ENCODE peak calls at places on chromosome 4, in six cellular contexts. One of them, this sample, is unnamed.

GRCh38 chr4:101349346-101350064 is 2.2 kb upstream of the PPP3CA start:
- DNase-seq in suprapubic skin: no peak
- DNase-seq in stromal cell of bone marrow: peak; percentile 14
- DNase-seq in keratinocyte: peak; percentile 75
- DNase-seq in NCI-H1092: peak; percentile 75
- DNase-seq in activated CD4-positive, alpha-beta T cell treated with anti-CD3 and anti-CD28 coated beads for 1 hour: no peak
- DNase-seq in this sample: no peak

GRCh38 chr4:3659131-3659530 is 107.1 kb upstream of the ADRA2C start:
- DNase-seq in suprapubic skin: no peak
- DNase-seq in stromal cell of bone marrow: no peak
- DNase-seq in keratinocyte: no peak
- DNase-seq in NCI-H1092: no peak
- DNase-seq in activated CD4-positive, alpha-beta T cell treated with anti-CD3 and anti-CD28 coated beads for 1 hour: no peak
- DNase-seq in this sample: no peak

GRCh38 chr4:126899382-126899801 is 733.4 kb upstream of the INTU start:
- DNase-seq in suprapubic skin: no peak
- DNase-seq in stromal cell of bone marrow: peak; percentile 81
- DNase-seq in keratinocyte: peak; percentile 11
- DNase-seq in NCI-H1092: no peak
- DNase-seq in activated CD4-positive, alpha-beta T cell treated with anti-CD3 and anti-CD28 coated beads for 1 hour: no peak
- DNase-seq in this sample: no peak

GRCh38 chr4:130028552-130028951 is 932.6 kb downstream of the C4orf33 start:
- DNase-seq in suprapubic skin: no peak
- DNase-seq in stromal cell of bone marrow: no peak
- DNase-seq in keratinocyte: no peak
- DNase-seq in NCI-H1092: no peak
- DNase-seq in activated CD4-positive, alpha-beta T cell treated with anti-CD3 and anti-CD28 coated beads for 1 hour: no peak
- DNase-seq in this sample: no peak

GRCh38 chr4:112563431-112564200 is 47.6 kb upstream of the NEUROG2 start:
- DNase-seq in suprapubic skin: no peak
- DNase-seq in stromal cell of bone marrow: no peak
- DNase-seq in keratinocyte: no peak
- DNase-seq in NCI-H1092: no peak
- DNase-seq in activated CD4-positive, alpha-beta T cell treated with anti-CD3 and anti-CD28 coated beads for 1 hour: no peak
- DNase-seq in this sample: no peak

GRCh38 chr4:7104366-7105031 is 36.6 kb upstream of the GRPEL1 start:
- DNase-seq in suprapubic skin: no peak
- DNase-seq in stromal cell of bone marrow: no peak
- DNase-seq in keratinocyte: no peak
- DNase-seq in NCI-H1092: no peak
- DNase-seq in activated CD4-positive, alpha-beta T cell treated with anti-CD3 and anti-CD28 coated beads for 1 hour: no peak
- DNase-seq in this sample: no peak

GRCh38 chr4:96035727-96036126 is 195.8 kb downstream of the PDHA2 start:
- DNase-seq in suprapubic skin: no peak
- DNase-seq in stromal cell of bone marrow: no peak
- DNase-seq in keratinocyte: no peak
- DNase-seq in NCI-H1092: peak; percentile 9
- DNase-seq in activated CD4-positive, alpha-beta T cell treated with anti-CD3 and anti-CD28 coated beads for 1 hour: no peak
- DNase-seq in this sample: no peak

GRCh38 chr4:45004847-45005565 is 278.6 kb upstream of the GNPDA2 start:
- DNase-seq in suprapubic skin: no peak
- DNase-seq in stromal cell of bone marrow: no peak
- DNase-seq in keratinocyte: no peak
- DNase-seq in NCI-H1092: no peak
- DNase-seq in activated CD4-positive, alpha-beta T cell treated with anti-CD3 and anti-CD28 coated beads for 1 hour: no peak
- DNase-seq in this sample: no peak

GRCh38 chr4:163701915-163702314 is 207.4 kb downstream of the TMA16 start:
- DNase-seq in suprapubic skin: no peak
- DNase-seq in stromal cell of bone marrow: no peak
- DNase-seq in keratinocyte: no peak
- DNase-seq in NCI-H1092: no peak
- DNase-seq in activated CD4-positive, alpha-beta T cell treated with anti-CD3 and anti-CD28 coated beads for 1 hour: no peak
- DNase-seq in this sample: no peak

GRCh38 chr4:54484361-54484760 is 173.4 kb upstream of the KIT start:
- DNase-seq in suprapubic skin: no peak
- DNase-seq in stromal cell of bone marrow: no peak
- DNase-seq in keratinocyte: peak; percentile 97
- DNase-seq in NCI-H1092: no peak
- DNase-seq in activated CD4-positive, alpha-beta T cell treated with anti-CD3 and anti-CD28 coated beads for 1 hour: no peak
- DNase-seq in this sample: no peak

GRCh38 chr4:158253350-158253980 is 43.2 kb downstream of the TMEM144 start:
- DNase-seq in suprapubic skin: no peak
- DNase-seq in stromal cell of bone marrow: peak; percentile 59
- DNase-seq in keratinocyte: no peak
- DNase-seq in NCI-H1092: peak; percentile 47
- DNase-seq in activated CD4-positive, alpha-beta T cell treated with anti-CD3 and anti-CD28 coated beads for 1 hour: no peak
- DNase-seq in this sample: peak; percentile 21

GRCh38 chr4:152997771-152998487 is 61.8 kb downstream of the FHDC1 start:
- DNase-seq in suprapubic skin: no peak
- DNase-seq in stromal cell of bone marrow: no peak
- DNase-seq in keratinocyte: peak; percentile 89
- DNase-seq in NCI-H1092: no peak
- DNase-seq in activated CD4-positive, alpha-beta T cell treated with anti-CD3 and anti-CD28 coated beads for 1 hour: no peak
- DNase-seq in this sample: no peak

GRCh38 chr4:55613621-55614020 is 21.6 kb upstream of the PDCL2 start:
- DNase-seq in suprapubic skin: no peak
- DNase-seq in stromal cell of bone marrow: no peak
- DNase-seq in keratinocyte: no peak
- DNase-seq in NCI-H1092: no peak
- DNase-seq in activated CD4-positive, alpha-beta T cell treated with anti-CD3 and anti-CD28 coated beads for 1 hour: no peak
- DNase-seq in this sample: no peak

GRCh38 chr4:32589853-32590252 is 1869.7 kb downstream of the PCDH7 start:
- DNase-seq in suprapubic skin: no peak
- DNase-seq in stromal cell of bone marrow: no peak
- DNase-seq in keratinocyte: no peak
- DNase-seq in NCI-H1092: no peak
- DNase-seq in activated CD4-positive, alpha-beta T cell treated with anti-CD3 and anti-CD28 coated beads for 1 hour: no peak
- DNase-seq in this sample: no peak

GRCh38 chr4:6273661-6273990 is 4.0 kb downstream of the WFS1 start:
- DNase-seq in suprapubic skin: no peak
- DNase-seq in stromal cell of bone marrow: no peak
- DNase-seq in keratinocyte: no peak
- DNase-seq in NCI-H1092: no peak
- DNase-seq in activated CD4-positive, alpha-beta T cell treated with anti-CD3 and anti-CD28 coated beads for 1 hour: no peak
- DNase-seq in this sample: no peak

GRCh38 chr4:6873291-6873690 is 36.3 kb upstream of the TBC1D14 start:
- DNase-seq in suprapubic skin: no peak
- DNase-seq in stromal cell of bone marrow: no peak
- DNase-seq in keratinocyte: no peak
- DNase-seq in NCI-H1092: no peak
- DNase-seq in activated CD4-positive, alpha-beta T cell treated with anti-CD3 and anti-CD28 coated beads for 1 hour: no peak
- DNase-seq in this sample: no peak

This sample was measured in AG09309.